ENCODE peak calls at places on chromosome 6, in five cellular contexts. V, M, A, D and C are unnamed samples.

GRCh38 chr6:77038801-77039200 is 424.5 kb downstream of the HTR1B start:
- DNase-seq in V (no peak), M (no peak), A (no peak), D (peak; percentile 13), C (no peak)

GRCh38 chr6:112222111-112222726 is 32.1 kb downstream of the LAMA4 start:
- DNase-seq in V (no peak), M (no peak), A (no peak), D (peak; percentile 46), C (no peak)

GRCh38 chr6:63573899-63574553 is 1.7 kb downstream of the LOC128125822 start:
- DNase-seq in V (peak; percentile 39), M (no peak), A (no peak), D (peak; percentile 13), C (peak; percentile 24)

GRCh38 chr6:24274441-24275083 is 83.3 kb downstream of the DCDC2 start:
- DNase-seq in V (no peak), M (no peak), A (no peak), D (no peak), C (no peak)

GRCh38 chr6:122913558-122913957 is 82.5 kb upstream of the CLVS2 start:
- DNase-seq in V (no peak), M (no peak), A (no peak), D (no peak), C (no peak)

GRCh38 chr6:32976334-32977069 is 8.1 kb downstream of the BRD2 start:
- DNase-seq in V (no peak), M (no peak), A (no peak), D (no peak), C (no peak)

GRCh38 chr6:53023323-53023722 is 28.2 kb upstream of the GSTA4 start:
- DNase-seq in V (no peak), M (no peak), A (no peak), D (no peak), C (no peak)

GRCh38 chr6:108876929-108877775 is 28.9 kb downstream of the ARMC2 start:
- DNase-seq in V (no peak), M (no peak), A (peak; percentile 82), D (peak; percentile 74), C (no peak)

GRCh38 chr6:43939281-43940070 is 169.5 kb downstream of the VEGFA start:
- DNase-seq in V (no peak), M (no peak), A (no peak), D (no peak), C (no peak)

GRCh38 chr6:44442235-44442634 is 54.7 kb downstream of the CDC5L start:
- DNase-seq in V (no peak), M (no peak), A (no peak), D (no peak), C (no peak)

GRCh38 chr6:108684809-108685329 is 124.2 kb downstream of the FOXO3 start:
- DNase-seq in V (no peak), M (no peak), A (no peak), D (no peak), C (no peak)

GRCh38 chr6:138571585-138572199 is 72.4 kb upstream of the NHSL1 start:
- DNase-seq in V (peak; percentile 73), M (no peak), A (no peak), D (peak; percentile 14), C (no peak)

GRCh38 chr6:129835691-129836090 is 25.4 kb downstream of the TMEM244 start:
- DNase-seq in V (no peak), M (no peak), A (no peak), D (no peak), C (no peak)